ENCODE peak calls at places on chromosomes 2 and 18, in seven cellular contexts. J, K, Q, X, D, G and W are unnamed samples.

GRCh38 chr2:227942021-227942420 is 70.6 kb downstream of the DAW1 start:
- DNase-seq in J (peak; percentile 31), Q (no peak), G (peak; percentile 18), X (no peak), D (no peak), K (no peak), W (no peak)

GRCh38 chr2:191222507-191222906 is 22.7 kb upstream of the MYO1B start:
- DNase-seq in X (peak; percentile 87), G (peak; percentile 66), J (peak; percentile 87), D (no peak), Q (no peak), K (peak; percentile 40), W (no peak)

GRCh38 chr2:108536911-108537310 is 2.6 kb downstream of the LIMS1 start:
- DNase-seq in X (no peak), G (no peak), Q (no peak), J (no peak), D (no peak), K (no peak), W (no peak)

GRCh38 chr2:240214790-240215675 is 74.6 kb upstream of the OTOS start:
- DNase-seq in G (no peak), Q (peak; percentile 29), J (no peak), D (no peak), X (peak; percentile 24), K (no peak), W (no peak)

GRCh38 chr2:100141906-100142305 is 484 bp downstream of the AFF3 start:
- DNase-seq in D (peak; percentile 62), J (no peak), Q (no peak), G (no peak), K (no peak), X (no peak), W (no peak)

GRCh38 chr18:28526196-28526595 is 349.3 kb upstream of the CDH2 start:
- DNase-seq in Q (no peak), K (no peak), G (no peak), J (no peak), X (no peak), D (no peak), W (no peak)

GRCh38 chr2:194700116-194700515 is 956.9 kb upstream of the SLC39A10 start:
- DNase-seq in Q (no peak), D (no peak), K (no peak), J (no peak), X (no peak), G (no peak), W (no peak)

GRCh38 chr18:69876490-69876889 is 71.2 kb downstream of the CD226 start:
- DNase-seq in K (no peak), X (no peak), G (no peak), Q (no peak), J (no peak), D (no peak), W (no peak)

GRCh38 chr2:26975656-26976055 is 5.2 kb downstream of the MAPRE3 start:
- DNase-seq in X (no peak), G (no peak), K (no peak), D (no peak), Q (no peak), J (no peak), W (no peak)

GRCh38 chr2:4354678-4355077 is 651.3 kb downstream of the DCDC2C start:
- DNase-seq in K (peak; percentile 51), Q (no peak), J (no peak), G (no peak), D (peak; percentile 52), X (no peak), W (no peak)

GRCh38 chr18:26309283-26309682 is 83.0 kb downstream of the TAF4B start:
- DNase-seq in X (peak; percentile 65), J (peak; percentile 77), K (no peak), Q (no peak), G (peak; percentile 84), D (no peak), W (no peak)

GRCh38 chr2:152861349-152861942 is 143.0 kb downstream of the ARL6IP6 start:
- DNase-seq in K (peak; percentile 34), X (peak; percentile 14), Q (no peak), J (peak; percentile 35), D (peak; percentile 55), G (peak; percentile 52), W (no peak)

GRCh38 chr2:25618676-25619075 is 54.7 kb downstream of the DTNB start:
- DNase-seq in Q (no peak), J (peak; percentile 88), K (no peak), G (peak; percentile 63), X (peak; percentile 34), D (no peak), W (peak; percentile 41)

GRCh38 chr2:226600184-226600583 is 199.4 kb downstream of the IRS1 start:
- DNase-seq in X (peak; percentile 83), G (peak; percentile 15), Q (no peak), J (peak; percentile 74), K (no peak), D (no peak), W (no peak)

GRCh38 chr2:61151434-61151833 is 10.6 kb upstream of the C2orf74 start:
- DNase-seq in D (no peak), K (no peak), J (peak; percentile 45), X (peak; percentile 8), Q (no peak), G (peak; percentile 33), W (no peak)

DNA sequence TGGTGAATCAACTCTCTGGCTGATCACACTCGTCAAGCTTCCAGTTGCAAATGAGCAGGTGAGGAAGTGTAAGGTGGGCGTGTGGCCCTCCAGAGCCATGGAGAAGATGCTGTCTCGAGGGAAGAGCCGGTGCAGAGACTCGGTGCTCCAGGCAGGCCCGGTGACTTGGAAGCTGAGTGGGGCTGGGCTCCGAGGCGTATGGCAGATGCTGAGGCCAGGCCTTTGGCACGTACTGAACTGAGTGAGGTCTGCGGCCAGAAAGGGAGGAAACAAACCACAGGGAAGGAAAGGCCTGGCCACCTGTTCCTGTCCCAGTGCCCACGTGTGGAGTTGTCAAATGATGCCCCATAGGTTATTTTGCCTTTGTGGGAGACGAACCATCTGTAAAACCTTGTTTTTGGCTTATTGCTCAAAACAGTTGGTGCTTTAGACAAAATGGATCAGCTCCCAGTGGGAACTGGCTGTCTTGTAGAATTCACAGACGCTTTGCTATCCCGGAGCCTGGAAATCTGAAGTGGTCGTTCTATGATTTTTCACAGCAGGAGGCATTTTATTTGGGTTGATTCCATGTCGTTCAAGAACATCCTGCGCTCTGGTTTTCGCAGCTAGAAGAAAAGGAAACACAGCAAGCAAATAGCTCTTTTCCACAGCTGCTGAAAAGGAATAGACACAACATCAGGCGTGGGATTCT is 117.5 kb upstream of the TMEM18 start:
- DNase-seq in X (no peak), D (no peak), J (no peak), Q (no peak), G (no peak), K (no peak), W (no peak)
- H3K4me3 ChIP-seq in X (no peak overlapping the region), D (no peak overlapping the region), J (no peak overlapping the region), Q (no peak overlapping the region), G (no peak overlapping the region), K (no peak overlapping the region), W (no peak overlapping the region)

DNA sequence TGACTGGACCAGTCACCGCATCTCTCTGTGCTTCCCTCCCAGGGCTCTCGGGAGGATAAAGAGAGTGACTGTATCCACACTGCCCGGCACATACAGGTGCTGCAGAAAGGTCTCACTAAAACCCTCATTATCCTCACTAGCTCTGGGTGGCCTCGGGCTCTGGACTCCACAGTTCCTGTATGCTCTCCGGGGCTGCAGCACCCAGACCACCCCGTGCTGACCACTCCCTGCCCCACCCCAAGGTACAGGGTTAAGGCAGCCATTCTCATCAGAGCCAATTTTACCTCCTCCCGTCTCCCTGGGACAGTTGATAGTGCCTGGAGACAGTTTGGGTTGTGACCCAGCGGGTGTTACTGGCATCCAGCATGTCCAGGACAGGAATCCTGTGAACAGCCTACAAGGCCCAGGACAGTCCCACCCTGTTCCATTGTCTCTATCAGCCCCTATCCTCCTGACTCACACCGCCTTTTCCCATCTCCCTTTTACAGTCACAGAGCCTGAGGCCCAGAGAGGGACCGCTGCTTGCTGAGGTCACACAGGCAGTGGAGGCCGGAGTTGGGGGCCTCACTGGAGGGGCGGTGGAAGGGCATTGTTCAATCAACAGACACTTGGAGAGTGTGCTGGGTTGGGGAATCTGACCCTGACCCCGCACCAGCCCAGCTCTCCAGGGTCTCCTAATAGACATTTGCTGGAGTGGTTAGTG is 1.7 kb downstream of the ZAP70 start:
- DNase-seq in D (no peak), X (no peak), J (no peak), K (no peak), Q (peak; percentile 19), G (no peak), W (no peak)
- H3K4me3 ChIP-seq in D (peak overlapping the region; percentile 69), X (no peak overlapping the region), J (no peak overlapping the region), K (no peak overlapping the region), Q (no peak overlapping the region), G (no peak overlapping the region), W (no peak overlapping the region)

DNA sequence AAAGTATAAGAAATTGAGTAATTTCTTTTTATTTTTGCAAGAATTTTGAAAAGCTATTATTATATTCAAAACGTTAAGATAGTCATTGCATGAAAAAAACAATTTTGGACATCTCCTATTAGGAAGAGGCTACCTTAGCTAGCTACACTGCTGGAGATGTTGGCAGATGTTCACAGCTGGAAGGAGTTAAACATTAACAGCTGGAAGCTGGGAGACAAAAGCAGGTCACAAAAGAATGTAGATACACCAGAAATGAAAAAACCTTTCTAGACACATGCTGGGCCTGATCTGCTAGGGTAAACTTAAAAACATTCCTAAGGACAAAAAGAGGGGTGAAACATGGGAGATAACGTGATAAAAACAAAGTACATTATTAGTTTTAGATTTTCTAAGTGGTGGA is 84.4 kb downstream of the SESTD1 start:
- DNase-seq in Q (no peak), X (no peak), G (no peak), J (no peak), D (no peak), K (no peak), W (no peak)
- H3K4me3 ChIP-seq in Q (no peak overlapping the region), X (no peak overlapping the region), G (no peak overlapping the region), J (no peak overlapping the region), D (no peak overlapping the region), K (no peak overlapping the region), W (no peak overlapping the region)

DNA sequence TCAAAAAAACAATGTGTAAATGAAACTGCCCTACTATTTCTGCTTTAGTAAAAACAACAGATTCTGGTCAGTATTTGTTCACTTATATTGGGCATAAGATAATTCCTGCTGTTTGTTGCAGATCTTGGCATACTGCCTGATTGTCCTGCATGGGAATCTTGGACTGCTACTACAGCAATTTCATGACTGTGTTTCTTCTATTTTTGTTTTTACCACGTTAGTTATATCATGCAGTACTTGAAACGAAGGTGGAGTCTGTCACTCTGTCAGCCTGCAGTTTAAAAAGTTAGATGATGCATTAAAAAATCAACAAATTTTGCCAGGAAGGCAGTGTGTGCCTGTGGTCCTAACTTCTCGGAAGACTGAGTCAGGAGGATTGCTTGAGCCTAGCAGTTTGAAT is 14.2 kb upstream of the CLASP1 start:
- DNase-seq in K (no peak), J (no peak), Q (no peak), G (no peak), D (no peak), X (no peak), W (no peak)
- H3K4me3 ChIP-seq in K (no peak overlapping the region), J (no peak overlapping the region), Q (no peak overlapping the region), G (no peak overlapping the region), D (no peak overlapping the region), X (no peak overlapping the region), W (no peak overlapping the region)

DNA sequence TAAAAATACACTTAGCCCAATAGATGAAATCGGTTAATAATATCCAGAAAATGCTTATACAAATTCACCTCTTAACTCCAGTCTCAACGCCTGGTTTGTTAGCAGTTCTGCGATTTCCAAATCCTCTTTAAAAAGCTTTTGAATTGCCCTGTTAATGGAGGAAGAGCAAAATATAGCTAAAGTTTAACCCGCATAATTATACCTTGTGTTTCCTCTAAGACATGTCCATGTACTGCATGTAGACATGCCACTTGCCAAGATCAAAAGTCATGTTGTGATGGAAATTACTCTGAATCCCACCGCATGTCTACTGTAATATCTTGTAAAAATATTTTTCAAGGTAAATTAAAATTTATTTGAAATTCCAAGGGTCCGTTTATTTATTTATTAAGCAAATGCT is 291.2 kb upstream of the LRP1B start:
- DNase-seq in X (no peak), G (no peak), K (no peak), J (no peak), Q (no peak), D (no peak), W (no peak)
- H3K4me3 ChIP-seq in X (no peak overlapping the region), G (no peak overlapping the region), K (no peak overlapping the region), J (no peak overlapping the region), Q (no peak overlapping the region), D (no peak overlapping the region), W (no peak overlapping the region)